ENCODE peak calls at places on chromosomes 5 and 9, in eight cellular contexts. G, D, W, B, M, L, J and T are unnamed samples.

GRCh38 chr9:110967196-110967595 is 71.1 kb downstream of the LPAR1 start:
- DNase-seq in W (no peak), L (no peak), D (no peak), B (no peak), M (no peak), G (no peak), J (no peak), T (no peak)

GRCh38 chr9:113463418-113464285 is at the start of gene RGS3:
- DNase-seq in D (peak; percentile 43), B (peak; percentile 42), L (no peak), W (no peak), M (no peak), G (peak; percentile 96), J (peak; percentile 79), T (no peak)

GRCh38 chr9:137127301-137128157 is 11.4 kb upstream of the GRIN1 start:
- DNase-seq in W (no peak), L (peak; percentile 72), B (no peak), M (no peak), D (no peak), J (peak; percentile 21), G (no peak), T (peak; percentile 42)

GRCh38 chr9:119963798-119964372 is 594.6 kb upstream of the BRINP1 start:
- DNase-seq in M (no peak), G (peak; percentile 95), B (peak; percentile 33), L (no peak), J (peak; percentile 40), W (peak; percentile 30), D (peak; percentile 98), T (no peak)

GRCh38 chr5:174581483-174581882 is 142.9 kb upstream of the MSX2 start:
- DNase-seq in G (peak; percentile 90), M (no peak), L (peak; percentile 6), J (peak; percentile 49), B (no peak), D (no peak), W (peak; percentile 29), T (no peak)

GRCh38 chr5:138138949-138139775 is at the start of gene NME5:
- DNase-seq in L (no peak), D (peak; percentile 80), M (peak; percentile 5), W (peak; percentile 88), J (peak; percentile 20), G (peak; percentile 90), B (peak; percentile 48), T (peak; percentile 75)

GRCh38 chr5:56819027-56819881 is 3.9 kb downstream of the MAP3K1 start:
- DNase-seq in M (no peak), J (peak; percentile 51), L (no peak), D (peak; percentile 14), B (no peak), G (no peak), W (no peak), T (no peak)

GRCh38 chr9:98873535-98874432 is 66.3 kb downstream of the GALNT12 start:
- DNase-seq in W (no peak), L (no peak), J (peak; percentile 62), G (no peak), M (no peak), B (no peak), D (peak; percentile 38), T (no peak)

GRCh38 chr5:56986631-56986957 is 34.7 kb upstream of the MIER3 start:
- DNase-seq in W (no peak), J (no peak), L (no peak), D (no peak), B (no peak), G (no peak), M (no peak), T (no peak)

GRCh38 chr5:139642891-139643871 is 5.0 kb upstream of the CXXC5 start:
- DNase-seq in L (no peak), B (no peak), J (peak; percentile 63), D (no peak), G (no peak), M (no peak), W (peak; percentile 19), T (no peak)

GRCh38 chr5:12023614-12024241 is 119.5 kb upstream of the CTNND2 start:
- DNase-seq in B (no peak), W (peak; percentile 6), M (peak; percentile 1), D (peak; percentile 37), G (peak; percentile 79), L (no peak), J (peak; percentile 93), T (peak; percentile 65)

GRCh38 chr9:136721339-136722092 is 9.1 kb downstream of the DIPK1B start:
- DNase-seq in W (no peak), B (no peak), M (no peak), D (peak; percentile 87), J (peak; percentile 12), L (no peak), G (no peak), T (no peak)

GRCh38 chr5:60960591-60960990 is 15.6 kb downstream of the NDUFAF2 start:
- DNase-seq in W (peak; percentile 23), B (peak; percentile 6), M (no peak), L (no peak), D (peak; percentile 18), G (peak; percentile 55), J (peak; percentile 16), T (peak; percentile 17)

GRCh38 chr9:69173891-69174644 is at the start of gene TJP2:
- DNase-seq in D (peak; percentile 80), B (no peak), J (no peak), G (peak; percentile 74), M (no peak), L (no peak), W (peak; percentile 87), T (peak; percentile 76)

GRCh38 chr5:106140101-106140500 is 1530.6 kb downstream of the EFNA5 start:
- DNase-seq in J (no peak), D (peak; percentile 42), B (no peak), W (no peak), M (no peak), G (no peak), L (no peak), T (no peak)

GRCh38 chr9:137814841-137815240 is 62.7 kb upstream of the CACNA1B start:
- DNase-seq in G (no peak), B (no peak), W (no peak), M (no peak), D (no peak), J (no peak), L (no peak), T (no peak)

GRCh38 chr9:76321185-76321828 is 72.9 kb downstream of the RFK start:
- DNase-seq in J (peak; percentile 32), W (peak; percentile 9), B (no peak), M (no peak), L (no peak), D (peak; percentile 93), G (no peak), T (no peak)

DNA sequence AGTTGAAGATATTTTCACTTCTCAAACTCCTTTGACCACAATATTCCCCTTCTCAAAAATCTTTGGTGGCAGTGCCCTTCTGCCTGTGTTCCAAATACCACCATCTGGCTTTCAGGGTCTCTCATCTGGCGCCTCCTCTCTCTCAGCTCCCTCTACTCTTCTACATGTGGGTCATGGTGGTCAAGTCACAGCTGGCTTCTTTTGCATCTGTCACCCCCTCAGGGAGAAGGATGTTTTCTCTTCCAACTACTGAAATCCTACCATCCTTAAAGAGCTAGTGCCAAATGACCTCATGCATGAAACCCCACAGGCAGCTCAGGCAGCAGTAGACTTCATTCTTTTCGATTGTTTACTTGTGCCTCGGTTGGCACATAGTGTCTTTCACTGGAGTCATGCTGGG is 219.1 kb downstream of the DCP2 start:
- DNase-seq in J (no peak), B (no peak), M (no peak), G (no peak), D (no peak), W (no peak), L (no peak), T (no peak)
- H3K27me3 ChIP-seq in J (no peaks in the 10 kb centered on the region), B (no peaks in the 10 kb centered on the region), M (no peaks in the 10 kb centered on the region), G (no peaks in the 10 kb centered on the region), D (no peaks in the 10 kb centered on the region), W (no peaks in the 10 kb centered on the region), L (no peaks in the 10 kb centered on the region), T (no peaks in the 10 kb centered on the region)

DNA sequence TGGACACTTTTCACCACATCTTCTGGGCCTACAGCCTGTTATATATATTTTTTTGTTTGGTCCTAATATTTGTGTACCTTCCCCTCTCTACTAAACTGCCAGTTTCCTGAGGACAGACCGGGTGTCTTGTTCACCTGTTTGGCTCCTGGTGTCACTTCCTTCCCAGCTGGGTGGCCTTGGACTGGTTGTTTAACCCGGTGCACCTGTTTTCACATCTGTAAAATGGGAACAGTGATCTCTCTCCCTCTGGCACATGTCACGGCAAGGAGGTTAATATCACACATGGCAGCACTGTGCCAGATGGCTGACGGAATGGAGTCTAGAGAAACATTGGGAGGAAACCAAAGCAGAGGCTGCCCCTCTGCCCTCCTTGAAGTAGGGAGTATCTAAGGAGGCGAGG is 79.7 kb downstream of the DAB2IP start:
- DNase-seq in L (no peak), J (no peak), G (no peak), M (no peak), D (no peak), W (no peak), B (no peak), T (no peak)
- H4K20me1 ChIP-seq in L (peaks cover 10% of the 10 kb centered on the region), J (no peaks in the 10 kb centered on the region), G (peaks cover 36% of the 10 kb centered on the region), M (no peaks in the 10 kb centered on the region), D (no peaks in the 10 kb centered on the region), W (peaks cover 94% of the 10 kb centered on the region), B (no peaks in the 10 kb centered on the region), T (no peaks in the 10 kb centered on the region)

GRCh38 chr5:126099077-126099476 is 324.1 kb upstream of the GRAMD2B start:
- DNase-seq in G (no peak), L (no peak), W (peak; percentile 40), D (no peak), B (no peak), M (no peak), J (no peak), T (no peak)

GRCh38 chr5:126101901-126102300 is 321.3 kb upstream of the GRAMD2B start:
- DNase-seq in G (no peak), W (no peak), B (no peak), D (no peak), L (no peak), J (no peak), M (no peak), T (no peak)

GRCh38 chr5:126103050-126103449 is 320.2 kb upstream of the GRAMD2B start:
- DNase-seq in B (no peak), L (no peak), G (no peak), D (no peak), J (no peak), W (no peak), M (no peak), T (no peak)

GRCh38 chr5:126098330-126099017 is 324.7 kb upstream of the GRAMD2B start:
- DNase-seq in L (no peak), J (no peak), W (peak; percentile 33), D (peak; percentile 87), B (no peak), M (no peak), G (no peak), T (no peak)

DNA sequence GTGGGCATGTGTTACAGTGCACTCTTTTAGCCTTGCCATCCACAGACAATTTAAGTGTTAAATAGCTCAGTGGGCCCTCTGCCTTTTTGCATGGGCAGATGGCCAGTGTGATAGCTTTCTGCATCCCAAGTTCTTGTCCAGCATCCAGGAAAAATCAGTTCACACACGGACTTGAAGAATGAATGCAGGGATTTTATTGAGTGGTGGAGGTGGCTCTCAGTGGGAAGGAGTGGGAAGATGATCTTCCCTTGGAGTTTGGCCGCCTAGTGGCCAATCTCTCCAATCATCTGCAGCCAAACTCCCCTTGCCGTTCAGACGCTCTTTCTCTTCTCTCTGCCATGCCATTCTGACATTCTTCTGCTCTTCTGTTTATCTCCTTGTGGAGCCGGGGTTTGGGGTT is 322.4 kb upstream of the GRAMD2B start:
- DNase-seq in J (no peak), M (no peak), B (peak; percentile 8), W (no peak), L (no peak), G (peak; percentile 46), D (peak; percentile 11), T (no peak)
- TF ChIP-seq CTCF in J (peak; percentile 40), M (peak; percentile 21), B (peak; percentile 54), W (peak; percentile 44), L (peak; percentile 22), G (peak; percentile 60), D (peak; percentile 22), T (peak; percentile 14)

GRCh38 chr9:6641561-6641960 is 4.0 kb downstream of the GLDC start:
- DNase-seq in B (no peak), L (no peak), J (no peak), W (no peak), G (no peak), D (no peak), M (no peak), T (no peak)
- H3K27me3 ChIP-seq in B (no peaks in the 10 kb centered on the region), L (no peaks in the 10 kb centered on the region), J (no peaks in the 10 kb centered on the region), W (peaks cover 16% of the 10 kb centered on the region), G (peaks cover 10% of the 10 kb centered on the region), D (peaks cover 35% of the 10 kb centered on the region), M (no peaks in the 10 kb centered on the region), T (no peaks in the 10 kb centered on the region)